ENCODE peak calls at places on chromosomes 13 and 19, in four cellular contexts. F is stomach, T is breast epithelium, R is body of pancreas. E is an unnamed sample.

GRCh38 chr19:7748756-7749155 is 1.4 kb upstream of the CD209 start:
- DNase-seq in F (no peak), T (no peak), R (peak), E (no peak)

GRCh38 chr19:11142528-11143171 is 12.9 kb downstream of the SPC24 start:
- DNase-seq in F (peak), T (peak), R (peak), E (peak)

GRCh38 chr13:60654405-60654804 is 257.4 kb downstream of the TDRD3 start:
- DNase-seq in F (peak), T (no peak), R (peak), E (peak)

GRCh38 chr13:21061077-21061945 is at the start of gene LATS2:
- DNase-seq in F (peak), T (peak), R (peak), E (peak)

GRCh38 chr19:43763473-43763939 is 8.7 kb upstream of the SMG9 start:
- DNase-seq in F (no peak), T (no peak), R (no peak), E (no peak)

GRCh38 chr19:38788478-38789243 is at the start of gene LGALS7B:
- DNase-seq in F (no peak), T (no peak), R (no peak), E (no peak)

GRCh38 chr19:788821-789472 is 8.3 kb upstream of the PTBP1 start:
- DNase-seq in F (no peak), T (no peak), R (no peak), E (no peak)

GRCh38 chr19:1213391-1214286 is 8.1 kb downstream of the STK11 start:
- DNase-seq in F (peak), T (peak), R (peak), E (no peak)

GRCh38 chr19:53037101-53038097 is 7.1 kb upstream of the ERVV-2 start:
- DNase-seq in F (no peak), T (no peak), R (peak), E (no peak)

GRCh38 chr13:29805994-29806748 is 44.2 kb downstream of the UBL3 start:
- DNase-seq in F (no peak), T (no peak), R (no peak), E (no peak)

GRCh38 chr19:10593820-10594637 is 6.9 kb upstream of the AP1M2 start:
- DNase-seq in F (no peak), T (peak), R (peak), E (no peak)

GRCh38 chr13:44389856-44390255 is 16.2 kb downstream of the SERP2 start:
- DNase-seq in F (no peak), T (no peak), R (no peak), E (no peak)

GRCh38 chr13:44388427-44388826 is 14.8 kb downstream of the SERP2 start:
- DNase-seq in F (no peak), T (no peak), R (no peak), E (no peak)

GRCh38 chr13:44385847-44386246 is 12.2 kb downstream of the SERP2 start:
- DNase-seq in F (no peak), T (no peak), R (no peak), E (no peak)

GRCh38 chr13:44386932-44387556 is 13.4 kb downstream of the SERP2 start:
- DNase-seq in F (no peak), T (no peak), R (no peak), E (no peak)

GRCh38 chr13:44389003-44389666 is 15.5 kb downstream of the SERP2 start:
- DNase-seq in F (no peak), T (no peak), R (no peak), E (no peak)
- TF ChIP-seq POLR2A in F (no peak), T (no peak), R (no peak), E (no peak)

GRCh38 chr19:46928951-46929350 is 68.2 kb downstream of the ARHGAP35 start:
- DNase-seq in F (no peak), T (no peak), R (no peak), E (no peak)
- TF ChIP-seq POLR2A in F (no peak), T (no peak), R (no peak), E (no peak)

GRCh38 chr19:51926784-51927741 is at the start of gene ZNF613:
- DNase-seq in F (peak), T (peak), R (peak), E (peak)
- TF ChIP-seq POLR2A in F (no peak), T (no peak), R (peak), E (peak)

DNA sequence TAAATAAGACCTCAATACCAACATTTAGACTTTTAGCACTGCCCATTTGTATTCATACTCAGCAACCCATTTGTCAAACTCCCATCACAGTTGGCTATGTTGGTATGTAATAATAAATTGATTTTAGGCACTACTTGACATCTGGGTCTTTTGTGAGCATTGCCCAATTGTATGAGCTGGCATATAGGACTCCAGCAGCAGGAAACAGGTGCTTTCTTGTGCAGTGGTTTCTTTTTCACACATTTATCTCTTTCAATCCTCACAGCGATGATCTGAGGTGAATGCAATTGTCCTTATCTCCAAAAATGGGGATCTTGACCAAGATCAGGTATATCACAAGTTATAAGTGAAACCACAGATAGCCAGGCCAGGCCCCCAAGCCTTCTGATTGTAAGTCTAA is 96.9 kb upstream of the OXGR1 start:
- DNase-seq in F (no peak), T (no peak), R (no peak), E (no peak)
- TF ChIP-seq POLR2A in F (no peak), T (no peak), R (no peak), E (no peak)

GRCh38 chr13:45084515-45084914 is 35.8 kb upstream of the GTF2F2 start:
- DNase-seq in F (no peak), T (no peak), R (no peak), E (no peak)
- TF ChIP-seq POLR2A in F (no peak), T (no peak), R (no peak), E (no peak)

GRCh38 chr13:97432232-97432916 is 1.6 kb upstream of the RAP2A start:
- DNase-seq in F (no peak), T (no peak), R (no peak), E (no peak)

GRCh38 chr13:97432917-97433726 is 847 bp upstream of the RAP2A start:
- DNase-seq in F (peak), T (peak), R (peak), E (peak)

GRCh38 chr13:97435297-97435682 is 1.3 kb downstream of the RAP2A start:
- DNase-seq in F (no peak), T (no peak), R (no peak), E (no peak)

GRCh38 chr13:97434417-97435296 is 688 bp downstream of the RAP2A start:
- DNase-seq in F (peak), T (peak), R (peak), E (no peak)

GRCh38 chr13:97433727-97434416 is at the start of gene RAP2A:
- DNase-seq in F (peak), T (peak), R (peak), E (peak)
- TF ChIP-seq POLR2A in F (no peak), T (peak), R (peak), E (peak)

GRCh38 chr19:45864629-45865082 is 530 bp downstream of the FOXA3 start:
- DNase-seq in F (no peak), T (no peak), R (no peak), E (no peak)
- TF ChIP-seq POLR2A in F (no peak), T (no peak), R (no peak), E (no peak)

GRCh38 chr13:114065926-114066774 is 66.3 kb downstream of the RASA3 start:
- DNase-seq in F (no peak), T (no peak), R (no peak), E (no peak)

GRCh38 chr13:114066956-114067355 is 65.5 kb downstream of the RASA3 start:
- DNase-seq in F (no peak), T (no peak), R (no peak), E (no peak)

GRCh38 chr13:114064516-114065140 is 67.8 kb downstream of the RASA3 start:
- DNase-seq in F (peak), T (no peak), R (no peak), E (no peak)

GRCh38 chr13:114063545-114064515 is 68.6 kb downstream of the RASA3 start:
- DNase-seq in F (peak), T (peak), R (peak), E (peak)

DNA sequence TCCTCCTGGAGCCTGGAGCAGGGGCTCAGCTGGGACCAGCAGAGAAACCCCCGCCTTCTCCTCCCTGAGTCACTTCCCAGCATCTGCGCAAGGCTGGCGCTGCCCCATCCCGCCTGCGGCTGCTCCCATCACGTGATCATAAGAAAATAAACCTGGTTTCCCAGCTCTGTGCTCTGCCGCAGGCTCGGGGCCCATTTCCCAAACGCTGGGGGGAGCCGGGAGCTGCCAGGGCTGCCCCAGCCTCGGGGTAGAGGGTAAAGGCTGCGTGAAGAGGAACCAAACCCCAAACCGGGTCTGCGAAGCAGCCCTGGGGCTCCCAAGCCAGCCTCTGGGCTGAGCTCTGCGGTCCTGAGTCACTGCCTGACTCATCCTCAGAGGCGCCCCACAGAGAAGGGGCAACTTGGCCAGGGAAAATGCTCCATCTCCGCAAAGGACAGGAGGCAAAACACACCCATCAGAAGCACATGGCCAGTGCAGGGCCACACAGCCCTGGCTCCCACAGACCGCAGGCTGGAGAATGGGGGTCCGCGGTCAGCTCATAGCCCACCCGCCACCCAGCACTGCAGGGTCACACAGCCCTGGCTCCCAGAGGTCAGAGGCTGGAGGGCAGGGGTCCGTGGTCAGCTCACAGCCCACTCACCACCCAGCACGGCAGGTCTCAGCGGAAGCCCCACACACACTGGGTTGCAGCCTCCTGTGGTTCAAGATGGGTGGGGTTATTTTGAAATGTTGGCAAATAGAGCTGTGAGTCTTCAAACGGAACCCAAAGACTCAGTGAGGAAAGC is 67.1 kb downstream of the RASA3 start:
- DNase-seq in F (peak), T (peak), R (peak), E (peak)
- TF ChIP-seq POLR2A in F (no peak), T (no peak), R (peak), E (peak)

DNA sequence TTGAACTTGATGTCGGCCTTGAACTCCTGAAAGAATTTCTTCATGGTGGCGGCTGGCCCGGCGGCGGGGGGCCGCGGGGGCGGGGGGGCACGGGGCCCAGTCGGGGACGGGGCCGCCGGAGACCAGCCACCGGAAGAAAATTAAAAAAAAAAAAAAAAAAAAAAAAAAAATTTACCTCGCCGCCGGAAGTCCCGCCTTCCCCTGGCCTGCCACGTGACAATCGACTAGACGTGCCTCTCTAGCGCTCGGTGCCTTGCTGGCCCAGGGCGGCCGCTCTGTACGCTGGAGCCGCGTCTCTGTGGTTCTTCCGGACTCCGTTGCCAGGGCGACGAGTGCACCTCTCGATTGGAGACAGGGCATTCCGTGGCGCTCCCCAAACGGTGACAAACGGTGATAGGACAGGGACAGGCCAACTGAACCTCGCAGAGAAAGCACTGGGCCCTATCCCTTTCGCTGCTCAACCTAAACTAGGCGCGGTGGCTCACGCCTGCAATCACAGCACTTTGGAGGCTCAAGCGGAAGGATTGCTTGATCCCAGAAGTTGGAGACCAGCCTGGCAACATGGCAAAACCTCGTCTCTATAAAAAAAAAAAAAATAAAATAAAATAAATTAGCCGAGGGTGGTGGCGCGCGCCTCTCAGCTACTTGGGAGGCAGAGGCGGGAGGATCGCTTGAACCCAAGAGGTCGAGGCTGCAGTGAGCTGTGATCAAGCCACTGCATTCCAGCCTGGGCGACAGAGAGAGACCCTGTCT is at the start of gene UBXN6:
- DNase-seq in F (peak), T (peak), R (peak), E (peak)
- TF ChIP-seq POLR2A in F (no peak), T (no peak), R (peak), E (peak)

DNA sequence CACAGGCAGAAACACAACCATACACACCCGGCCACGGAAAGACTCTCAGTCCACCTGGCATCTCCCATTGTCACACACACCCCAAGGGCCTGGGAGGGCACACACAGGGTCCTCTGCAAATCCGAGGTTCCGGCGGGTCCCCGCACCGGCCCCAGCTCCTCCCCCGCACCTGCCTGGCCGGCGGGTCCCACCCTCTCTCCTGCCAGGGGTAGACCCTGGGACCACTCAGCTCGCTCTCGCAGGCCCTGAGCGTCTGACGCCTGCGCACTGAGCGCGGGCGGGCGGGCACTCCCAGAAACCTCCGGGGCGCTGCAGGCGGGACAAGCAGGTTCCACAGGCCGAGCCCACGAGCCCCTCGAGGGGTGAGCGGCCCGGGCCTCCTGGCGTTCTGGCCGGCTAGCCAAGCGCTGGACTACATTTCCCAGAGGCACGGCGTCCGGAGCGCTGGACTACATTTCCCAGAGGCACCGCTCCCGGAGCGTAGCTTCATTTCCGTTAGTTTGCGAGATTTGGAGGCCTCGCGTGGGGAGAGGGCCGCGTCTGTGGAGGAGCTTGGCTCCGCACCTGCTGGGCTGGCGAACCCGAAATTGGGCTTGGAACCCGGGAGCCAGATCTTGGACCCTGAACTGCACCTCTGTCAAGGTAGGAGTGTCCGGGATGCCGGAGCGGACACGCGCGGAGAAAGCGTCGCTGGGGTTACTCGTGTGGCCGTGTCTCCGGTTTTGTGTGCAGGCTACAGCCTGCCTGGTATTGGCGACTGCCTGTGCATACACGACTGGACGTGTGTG is at the start of gene ZNF420:
- DNase-seq in F (peak), T (peak), R (peak), E (peak)
- TF ChIP-seq POLR2A in F (no peak), T (peak), R (peak), E (peak)